ENCODE peak calls at places on chromosomes 1 and 21, in nine cellular contexts. One of them, this sample, is unnamed.

GRCh38 chr1:103284270-103284669 is 175.9 kb upstream of the COL11A1 start:
- DNase-seq in uterus: no peak
- DNase-seq in OCI-M1: no peak
- DNase-seq in fibroblast of mammary gland: peak; percentile 44
- DNase-seq in epithelial cell of proximal tubule: no peak
- DNase-seq in D341Med: no peak
- DNase-seq in MG63: no peak
- DNase-seq in GM04503: no peak
- DNase-seq in effector memory CD8-positive, alpha-beta T cell: no peak
- DNase-seq in this sample: no peak

GRCh38 chr1:186943891-186944686 is 115.3 kb downstream of the PLA2G4A start:
- DNase-seq in uterus: no peak
- DNase-seq in OCI-M1: no peak
- DNase-seq in fibroblast of mammary gland: no peak
- DNase-seq in epithelial cell of proximal tubule: no peak
- DNase-seq in D341Med: no peak
- DNase-seq in MG63: no peak
- DNase-seq in GM04503: no peak
- DNase-seq in effector memory CD8-positive, alpha-beta T cell: no peak
- DNase-seq in this sample: no peak

GRCh38 chr21:26512664-26513063 is 60.4 kb downstream of the CYYR1 start:
- DNase-seq in uterus: no peak
- DNase-seq in OCI-M1: no peak
- DNase-seq in fibroblast of mammary gland: no peak
- DNase-seq in epithelial cell of proximal tubule: no peak
- DNase-seq in D341Med: no peak
- DNase-seq in MG63: no peak
- DNase-seq in GM04503: no peak
- DNase-seq in effector memory CD8-positive, alpha-beta T cell: no peak
- DNase-seq in this sample: no peak

GRCh38 chr1:213988639-213989070 is 882 bp downstream of the PROX1 start:
- DNase-seq in uterus: no peak
- DNase-seq in OCI-M1: peak; percentile 26
- DNase-seq in fibroblast of mammary gland: no peak
- DNase-seq in epithelial cell of proximal tubule: no peak
- DNase-seq in D341Med: peak; percentile 48
- DNase-seq in MG63: no peak
- DNase-seq in GM04503: no peak
- DNase-seq in effector memory CD8-positive, alpha-beta T cell: no peak
- DNase-seq in this sample: no peak

GRCh38 chr1:210446479-210446878 is 117.8 kb downstream of the HHAT start:
- DNase-seq in uterus: no peak
- DNase-seq in OCI-M1: no peak
- DNase-seq in fibroblast of mammary gland: peak; percentile 10
- DNase-seq in epithelial cell of proximal tubule: no peak
- DNase-seq in D341Med: peak; percentile 66
- DNase-seq in MG63: no peak
- DNase-seq in GM04503: no peak
- DNase-seq in effector memory CD8-positive, alpha-beta T cell: peak; percentile 12
- DNase-seq in this sample: no peak

GRCh38 chr1:204116539-204116938 is 35.3 kb downstream of the ETNK2 start:
- DNase-seq in uterus: no peak
- DNase-seq in OCI-M1: no peak
- DNase-seq in fibroblast of mammary gland: no peak
- DNase-seq in epithelial cell of proximal tubule: no peak
- DNase-seq in D341Med: no peak
- DNase-seq in MG63: no peak
- DNase-seq in GM04503: no peak
- DNase-seq in effector memory CD8-positive, alpha-beta T cell: no peak
- DNase-seq in this sample: no peak

GRCh38 chr1:184212649-184213314 is 161.3 kb downstream of the TSEN15 start:
- DNase-seq in uterus: peak; percentile 46
- DNase-seq in OCI-M1: peak; percentile 28
- DNase-seq in fibroblast of mammary gland: peak; percentile 76
- DNase-seq in epithelial cell of proximal tubule: peak; percentile 92
- DNase-seq in D341Med: no peak
- DNase-seq in MG63: peak; percentile 80
- DNase-seq in GM04503: peak; percentile 78
- DNase-seq in effector memory CD8-positive, alpha-beta T cell: no peak
- DNase-seq in this sample: peak; percentile 72

GRCh38 chr21:45112371-45112770 is 38.0 kb downstream of the ADARB1 start:
- DNase-seq in uterus: no peak
- DNase-seq in OCI-M1: no peak
- DNase-seq in fibroblast of mammary gland: peak; percentile 17
- DNase-seq in epithelial cell of proximal tubule: no peak
- DNase-seq in D341Med: no peak
- DNase-seq in MG63: no peak
- DNase-seq in GM04503: no peak
- DNase-seq in effector memory CD8-positive, alpha-beta T cell: no peak
- DNase-seq in this sample: no peak

GRCh38 chr1:25572708-25573590 is 29.5 kb downstream of the LDLRAP1 start:
- DNase-seq in uterus: no peak
- DNase-seq in OCI-M1: peak; percentile 69
- DNase-seq in fibroblast of mammary gland: peak; percentile 50
- DNase-seq in epithelial cell of proximal tubule: no peak
- DNase-seq in D341Med: peak; percentile 75
- DNase-seq in MG63: peak; percentile 39
- DNase-seq in GM04503: no peak
- DNase-seq in effector memory CD8-positive, alpha-beta T cell: peak; percentile 35
- DNase-seq in this sample: peak; percentile 10

GRCh38 chr1:8189931-8190483 is 127.9 kb upstream of the SLC45A1 start:
- DNase-seq in uterus: no peak
- DNase-seq in OCI-M1: no peak
- DNase-seq in fibroblast of mammary gland: peak; percentile 42
- DNase-seq in epithelial cell of proximal tubule: no peak
- DNase-seq in D341Med: no peak
- DNase-seq in MG63: no peak
- DNase-seq in GM04503: no peak
- DNase-seq in effector memory CD8-positive, alpha-beta T cell: no peak
- DNase-seq in this sample: no peak

GRCh38 chr1:69534829-69535228 is 32.9 kb upstream of the LRRC7 start:
- DNase-seq in uterus: no peak
- DNase-seq in OCI-M1: no peak
- DNase-seq in fibroblast of mammary gland: no peak
- DNase-seq in epithelial cell of proximal tubule: no peak
- DNase-seq in D341Med: no peak
- DNase-seq in MG63: no peak
- DNase-seq in GM04503: no peak
- DNase-seq in effector memory CD8-positive, alpha-beta T cell: no peak
- DNase-seq in this sample: no peak

GRCh38 chr21:38478782-38479181 is 19.5 kb downstream of the ERG start:
- DNase-seq in uterus: no peak
- DNase-seq in OCI-M1: peak; percentile 81
- DNase-seq in fibroblast of mammary gland: peak; percentile 6
- DNase-seq in epithelial cell of proximal tubule: no peak
- DNase-seq in D341Med: no peak
- DNase-seq in MG63: no peak
- DNase-seq in GM04503: no peak
- DNase-seq in effector memory CD8-positive, alpha-beta T cell: no peak
- DNase-seq in this sample: no peak

GRCh38 chr1:33684346-33685122 is 179.3 kb upstream of the HMGB4 start:
- DNase-seq in uterus: no peak
- DNase-seq in OCI-M1: no peak
- DNase-seq in fibroblast of mammary gland: no peak
- DNase-seq in epithelial cell of proximal tubule: no peak
- DNase-seq in D341Med: no peak
- DNase-seq in MG63: peak; percentile 14
- DNase-seq in GM04503: no peak
- DNase-seq in effector memory CD8-positive, alpha-beta T cell: no peak
- DNase-seq in this sample: no peak

GRCh38 chr1:202361224-202361623 is 12.7 kb downstream of the PPP1R12B start:
- DNase-seq in uterus: no peak
- DNase-seq in OCI-M1: no peak
- DNase-seq in fibroblast of mammary gland: no peak
- DNase-seq in epithelial cell of proximal tubule: no peak
- DNase-seq in D341Med: no peak
- DNase-seq in MG63: no peak
- DNase-seq in GM04503: no peak
- DNase-seq in effector memory CD8-positive, alpha-beta T cell: no peak
- DNase-seq in this sample: no peak

GRCh38 chr1:116755036-116755435 is 806 bp downstream of the CD2 start:
- DNase-seq in uterus: no peak
- DNase-seq in OCI-M1: no peak
- DNase-seq in fibroblast of mammary gland: no peak
- DNase-seq in epithelial cell of proximal tubule: no peak
- DNase-seq in D341Med: no peak
- DNase-seq in MG63: no peak
- DNase-seq in GM04503: no peak
- DNase-seq in effector memory CD8-positive, alpha-beta T cell: no peak
- DNase-seq in this sample: no peak

GRCh38 chr1:56070601-56071000 is 508.8 kb downstream of the PLPP3 start:
- DNase-seq in uterus: no peak
- DNase-seq in OCI-M1: no peak
- DNase-seq in fibroblast of mammary gland: peak; percentile 95
- DNase-seq in epithelial cell of proximal tubule: no peak
- DNase-seq in D341Med: no peak
- DNase-seq in MG63: peak; percentile 17
- DNase-seq in GM04503: peak; percentile 65
- DNase-seq in effector memory CD8-positive, alpha-beta T cell: no peak
- DNase-seq in this sample: peak; percentile 76

GRCh38 chr21:17612023-17612564 is 607 bp downstream of the BTG3 start:
- DNase-seq in uterus: peak; percentile 35
- DNase-seq in OCI-M1: no peak
- DNase-seq in fibroblast of mammary gland: peak; percentile 45
- DNase-seq in epithelial cell of proximal tubule: peak; percentile 22
- DNase-seq in D341Med: peak; percentile 67
- DNase-seq in MG63: peak; percentile 37
- DNase-seq in GM04503: no peak
- DNase-seq in effector memory CD8-positive, alpha-beta T cell: peak; percentile 9
- DNase-seq in this sample: no peak

GRCh38 chr1:112581530-112582192 is 37.3 kb downstream of the ST7L start:
- DNase-seq in uterus: no peak
- DNase-seq in OCI-M1: no peak
- DNase-seq in fibroblast of mammary gland: peak; percentile 31
- DNase-seq in epithelial cell of proximal tubule: no peak
- DNase-seq in D341Med: no peak
- DNase-seq in MG63: no peak
- DNase-seq in GM04503: no peak
- DNase-seq in effector memory CD8-positive, alpha-beta T cell: no peak
- DNase-seq in this sample: no peak

GRCh38 chr1:107706181-107706580 is 258.8 kb downstream of the VAV3 start:
- DNase-seq in uterus: no peak
- DNase-seq in OCI-M1: no peak
- DNase-seq in fibroblast of mammary gland: no peak
- DNase-seq in epithelial cell of proximal tubule: no peak
- DNase-seq in D341Med: no peak
- DNase-seq in MG63: no peak
- DNase-seq in GM04503: no peak
- DNase-seq in effector memory CD8-positive, alpha-beta T cell: no peak
- DNase-seq in this sample: no peak

GRCh38 chr1:197837911-197838310 is 62.6 kb upstream of the DENND1B start:
- DNase-seq in uterus: no peak
- DNase-seq in OCI-M1: no peak
- DNase-seq in fibroblast of mammary gland: peak; percentile 21
- DNase-seq in epithelial cell of proximal tubule: no peak
- DNase-seq in D341Med: no peak
- DNase-seq in MG63: no peak
- DNase-seq in GM04503: no peak
- DNase-seq in effector memory CD8-positive, alpha-beta T cell: no peak
- DNase-seq in this sample: no peak

GRCh38 chr1:114458208-114458777 is 52.7 kb downstream of the TRIM33 start:
- DNase-seq in uterus: no peak
- DNase-seq in OCI-M1: peak; percentile 88
- DNase-seq in fibroblast of mammary gland: peak; percentile 71
- DNase-seq in epithelial cell of proximal tubule: peak; percentile 39
- DNase-seq in D341Med: no peak
- DNase-seq in MG63: peak; percentile 14
- DNase-seq in GM04503: no peak
- DNase-seq in effector memory CD8-positive, alpha-beta T cell: no peak
- DNase-seq in this sample: no peak

GRCh38 chr1:67532452-67533216 is 102.4 kb upstream of the SERBP1 start:
- DNase-seq in uterus: peak; percentile 63
- DNase-seq in OCI-M1: peak; percentile 81
- DNase-seq in fibroblast of mammary gland: peak; percentile 87
- DNase-seq in epithelial cell of proximal tubule: no peak
- DNase-seq in D341Med: peak; percentile 67
- DNase-seq in MG63: peak; percentile 56
- DNase-seq in GM04503: peak; percentile 39
- DNase-seq in effector memory CD8-positive, alpha-beta T cell: peak; percentile 2
- DNase-seq in this sample: peak; percentile 61

GRCh38 chr1:95659166-95659565 is 425.2 kb downstream of the RWDD3 start:
- DNase-seq in uterus: no peak
- DNase-seq in OCI-M1: no peak
- DNase-seq in fibroblast of mammary gland: no peak
- DNase-seq in epithelial cell of proximal tubule: no peak
- DNase-seq in D341Med: no peak
- DNase-seq in MG63: no peak
- DNase-seq in GM04503: no peak
- DNase-seq in effector memory CD8-positive, alpha-beta T cell: no peak
- DNase-seq in this sample: no peak

GRCh38 chr1:184036517-184036949 is 995 bp downstream of the COLGALT2 start:
- DNase-seq in uterus: no peak
- DNase-seq in OCI-M1: no peak
- DNase-seq in fibroblast of mammary gland: no peak
- DNase-seq in epithelial cell of proximal tubule: no peak
- DNase-seq in D341Med: peak; percentile 61
- DNase-seq in MG63: no peak
- DNase-seq in GM04503: no peak
- DNase-seq in effector memory CD8-positive, alpha-beta T cell: peak; percentile 6
- DNase-seq in this sample: no peak

GRCh38 chr1:58047265-58047858 is 499.2 kb downstream of the OMA1 start:
- DNase-seq in uterus: no peak
- DNase-seq in OCI-M1: peak; percentile 43
- DNase-seq in fibroblast of mammary gland: peak; percentile 7
- DNase-seq in epithelial cell of proximal tubule: no peak
- DNase-seq in D341Med: peak; percentile 77
- DNase-seq in MG63: peak; percentile 19
- DNase-seq in GM04503: no peak
- DNase-seq in effector memory CD8-positive, alpha-beta T cell: no peak
- DNase-seq in this sample: no peak

GRCh38 chr1:243885806-243886205 is 35.8 kb upstream of the AKT3 start:
- DNase-seq in uterus: no peak
- DNase-seq in OCI-M1: no peak
- DNase-seq in fibroblast of mammary gland: no peak
- DNase-seq in epithelial cell of proximal tubule: no peak
- DNase-seq in D341Med: no peak
- DNase-seq in MG63: no peak
- DNase-seq in GM04503: no peak
- DNase-seq in effector memory CD8-positive, alpha-beta T cell: no peak
- DNase-seq in this sample: no peak

GRCh38 chr1:32881871-32882850 is 4.1 kb upstream of the HPCA start:
- DNase-seq in uterus: no peak
- DNase-seq in OCI-M1: no peak
- DNase-seq in fibroblast of mammary gland: no peak
- DNase-seq in epithelial cell of proximal tubule: no peak
- DNase-seq in D341Med: peak; percentile 87
- DNase-seq in MG63: peak; percentile 71
- DNase-seq in GM04503: no peak
- DNase-seq in effector memory CD8-positive, alpha-beta T cell: no peak
- DNase-seq in this sample: no peak

GRCh38 chr1:230772457-230773395 is 25.5 kb downstream of the CAPN9 start:
- DNase-seq in uterus: no peak
- DNase-seq in OCI-M1: peak; percentile 63
- DNase-seq in fibroblast of mammary gland: peak; percentile 68
- DNase-seq in epithelial cell of proximal tubule: peak; percentile 59
- DNase-seq in D341Med: no peak
- DNase-seq in MG63: no peak
- DNase-seq in GM04503: no peak
- DNase-seq in effector memory CD8-positive, alpha-beta T cell: no peak
- DNase-seq in this sample: peak; percentile 20

GRCh38 chr1:156927215-156928042 is 7.0 kb downstream of the LRRC71 start:
- DNase-seq in uterus: peak; percentile 49
- DNase-seq in OCI-M1: peak; percentile 85
- DNase-seq in fibroblast of mammary gland: peak; percentile 63
- DNase-seq in epithelial cell of proximal tubule: no peak
- DNase-seq in D341Med: peak; percentile 91
- DNase-seq in MG63: peak; percentile 78
- DNase-seq in GM04503: no peak
- DNase-seq in effector memory CD8-positive, alpha-beta T cell: peak; percentile 30
- DNase-seq in this sample: peak; percentile 40

GRCh38 chr1:29998686-29999085 is 724.7 kb downstream of the MATN1 start:
- DNase-seq in uterus: no peak
- DNase-seq in OCI-M1: no peak
- DNase-seq in fibroblast of mammary gland: no peak
- DNase-seq in epithelial cell of proximal tubule: no peak
- DNase-seq in D341Med: no peak
- DNase-seq in MG63: no peak
- DNase-seq in GM04503: no peak
- DNase-seq in effector memory CD8-positive, alpha-beta T cell: no peak
- DNase-seq in this sample: no peak

GRCh38 chr21:15549671-15550070 is 180.1 kb upstream of the USP25 start:
- DNase-seq in uterus: no peak
- DNase-seq in OCI-M1: no peak
- DNase-seq in fibroblast of mammary gland: no peak
- DNase-seq in epithelial cell of proximal tubule: no peak
- DNase-seq in D341Med: no peak
- DNase-seq in MG63: peak; percentile 33
- DNase-seq in GM04503: peak; percentile 15
- DNase-seq in effector memory CD8-positive, alpha-beta T cell: no peak
- DNase-seq in this sample: peak; percentile 15

This sample was measured in GM04504.